ENCODE peak calls at places on chromosomes 16 and 17, in ten cellular contexts. One of them, this sample, is unnamed.

GRCh38 chr16:69077251-69077650 is 28.2 kb upstream of the HAS3 start:
- DNase-seq in effector CD8-positive, alpha-beta T cell: no peak
- DNase-seq in suprapubic skin: no peak
- DNase-seq in cardiac septum: no peak
- DNase-seq in activated naive CD4-positive, alpha-beta T cell: no peak
- DNase-seq in fibroblast of villous mesenchyme: no peak
- DNase-seq in NCI-H2107: no peak
- DNase-seq in HCT116: peak
- DNase-seq in hepatic stellate cell: no peak
- DNase-seq in stromal cell of bone marrow: peak
- DNase-seq in this sample: no peak

GRCh38 chr16:29290631-29291247 is 115.8 kb downstream of the NPIPB11 start:
- DNase-seq in cardiac septum: peak
- DNase-seq in effector CD8-positive, alpha-beta T cell: peak
- DNase-seq in NCI-H2107: no peak
- DNase-seq in HCT116: peak
- DNase-seq in fibroblast of villous mesenchyme: peak
- DNase-seq in suprapubic skin: peak
- DNase-seq in activated naive CD4-positive, alpha-beta T cell: peak
- DNase-seq in stromal cell of bone marrow: peak
- DNase-seq in hepatic stellate cell: peak
- DNase-seq in this sample: no peak

GRCh38 chr16:69064164-69064563 is 41.3 kb upstream of the HAS3 start:
- DNase-seq in suprapubic skin: no peak
- DNase-seq in cardiac septum: no peak
- DNase-seq in NCI-H2107: no peak
- DNase-seq in fibroblast of villous mesenchyme: no peak
- DNase-seq in activated naive CD4-positive, alpha-beta T cell: no peak
- DNase-seq in stromal cell of bone marrow: no peak
- DNase-seq in effector CD8-positive, alpha-beta T cell: no peak
- DNase-seq in HCT116: peak
- DNase-seq in hepatic stellate cell: no peak
- DNase-seq in this sample: no peak

GRCh38 chr16:53034306-53034705 is 18.4 kb downstream of the CHD9NB start:
- DNase-seq in cardiac septum: no peak
- DNase-seq in suprapubic skin: no peak
- DNase-seq in activated naive CD4-positive, alpha-beta T cell: no peak
- DNase-seq in fibroblast of villous mesenchyme: peak
- DNase-seq in stromal cell of bone marrow: no peak
- DNase-seq in NCI-H2107: no peak
- DNase-seq in hepatic stellate cell: no peak
- DNase-seq in effector CD8-positive, alpha-beta T cell: no peak
- DNase-seq in HCT116: no peak
- DNase-seq in this sample: no peak

GRCh38 chr16:58451945-58452401 is 48.0 kb upstream of the NDRG4 start:
- DNase-seq in HCT116: no peak
- DNase-seq in stromal cell of bone marrow: peak
- DNase-seq in hepatic stellate cell: no peak
- DNase-seq in activated naive CD4-positive, alpha-beta T cell: no peak
- DNase-seq in effector CD8-positive, alpha-beta T cell: no peak
- DNase-seq in cardiac septum: no peak
- DNase-seq in NCI-H2107: no peak
- DNase-seq in fibroblast of villous mesenchyme: peak
- DNase-seq in suprapubic skin: no peak
- DNase-seq in this sample: no peak

GRCh38 chr17:31629696-31630470 is 229.2 kb downstream of the COPRS start:
- DNase-seq in suprapubic skin: peak
- DNase-seq in stromal cell of bone marrow: peak
- DNase-seq in HCT116: no peak
- DNase-seq in activated naive CD4-positive, alpha-beta T cell: no peak
- DNase-seq in fibroblast of villous mesenchyme: peak
- DNase-seq in NCI-H2107: no peak
- DNase-seq in effector CD8-positive, alpha-beta T cell: no peak
- DNase-seq in hepatic stellate cell: no peak
- DNase-seq in cardiac septum: no peak
- DNase-seq in this sample: no peak

GRCh38 chr16:15494231-15494630 is 59.8 kb downstream of the BMERB1 start:
- DNase-seq in NCI-H2107: no peak
- DNase-seq in cardiac septum: no peak
- DNase-seq in effector CD8-positive, alpha-beta T cell: no peak
- DNase-seq in fibroblast of villous mesenchyme: peak
- DNase-seq in hepatic stellate cell: peak
- DNase-seq in activated naive CD4-positive, alpha-beta T cell: no peak
- DNase-seq in suprapubic skin: no peak
- DNase-seq in HCT116: peak
- DNase-seq in stromal cell of bone marrow: peak
- DNase-seq in this sample: no peak

GRCh38 chr16:27318399-27319256 is 4.9 kb downstream of the IL4R start:
- DNase-seq in hepatic stellate cell: no peak
- DNase-seq in activated naive CD4-positive, alpha-beta T cell: peak
- DNase-seq in suprapubic skin: peak
- DNase-seq in fibroblast of villous mesenchyme: peak
- DNase-seq in cardiac septum: peak
- DNase-seq in HCT116: no peak
- DNase-seq in NCI-H2107: no peak
- DNase-seq in effector CD8-positive, alpha-beta T cell: no peak
- DNase-seq in stromal cell of bone marrow: no peak
- DNase-seq in this sample: peak

This sample was measured in chondrocyte.